ENCODE peak calls at places on chromosomes 3 and 15, in nine cellular contexts. I is neural crest cell; L is stimulated activated CD4-positive, alpha-beta T cell treated with anti-CD3 and anti-CD28 coated beads, Interleukin-1b, Interleukin-23, amount 100 ng/mL, for 24 hours; Y is AG09309; X is left lung; U is left ventricle myocardium superior; A is NCI-H345; G is DND-41; F is NCI-H187. M is an unnamed sample.

GRCh38 chr3:63429905-63430304 is 151.8 kb downstream of the SYNPR start:
- DNase-seq in I (no peak), L (no peak), Y (no peak), X (no peak), U (no peak), A (peak), G (no peak), F (no peak), M (no peak)

GRCh38 chr3:71391361-71391760 is 192.2 kb downstream of the FOXP1 start:
- DNase-seq in I (no peak), L (no peak), Y (no peak), X (no peak), U (no peak), A (no peak), G (no peak), F (no peak), M (no peak)

GRCh38 chr15:84079885-84080777 is 155.4 kb upstream of the GOLGA6L4 start:
- DNase-seq in I (peak), L (peak), Y (no peak), X (peak), U (peak), A (peak), G (peak), F (no peak), M (no peak)

GRCh38 chr3:66200786-66201185 is 20.0 kb upstream of the SLC25A26 start:
- DNase-seq in I (no peak), L (no peak), Y (no peak), X (no peak), U (no peak), A (no peak), G (no peak), F (no peak), M (no peak)

GRCh38 chr3:8518138-8518537 is 16.5 kb downstream of the LMCD1 start:
- DNase-seq in I (no peak), L (no peak), Y (no peak), X (no peak), U (no peak), A (no peak), G (no peak), F (no peak), M (no peak)

GRCh38 chr15:96356494-96357455 is 26.3 kb downstream of the NR2F2 start:
- DNase-seq in I (peak), L (no peak), Y (no peak), X (peak), U (peak), A (peak), G (no peak), F (peak), M (peak)

GRCh38 chr3:147846854-147847453 is 437.8 kb downstream of the ZIC1 start:
- DNase-seq in I (no peak), L (no peak), Y (no peak), X (no peak), U (no peak), A (no peak), G (no peak), F (no peak), M (no peak)

GRCh38 chr3:66097647-66098046 is 58.9 kb upstream of the MAGI1 start:
- DNase-seq in I (no peak), L (no peak), Y (no peak), X (no peak), U (no peak), A (no peak), G (no peak), F (no peak), M (no peak)

GRCh38 chr3:141782386-141782932 is 19.3 kb downstream of the GRK7 start:
- DNase-seq in I (no peak), L (no peak), Y (no peak), X (no peak), U (no peak), A (no peak), G (no peak), F (no peak), M (peak)

GRCh38 chr3:60953406-60953805 is 297.8 kb downstream of the FHIT start:
- DNase-seq in I (no peak), L (no peak), Y (peak), X (no peak), U (no peak), A (no peak), G (no peak), F (no peak), M (no peak)

GRCh38 chr3:53230789-53231188 is 25.0 kb downstream of the TKT start:
- DNase-seq in I (no peak), L (no peak), Y (no peak), X (peak), U (peak), A (no peak), G (no peak), F (no peak), M (no peak)

GRCh38 chr15:70099966-70100494 is 2.3 kb upstream of the TLE3 start:
- DNase-seq in I (no peak), L (no peak), Y (no peak), X (no peak), U (no peak), A (no peak), G (peak), F (no peak), M (no peak)

GRCh38 chr3:31028766-31029165 is 134.3 kb upstream of the GADL1 start:
- DNase-seq in I (no peak), L (no peak), Y (no peak), X (no peak), U (no peak), A (no peak), G (no peak), F (no peak), M (no peak)

GRCh38 chr15:100111103-100112060 is 230.4 kb downstream of the ADAMTS17 start:
- DNase-seq in I (no peak), L (no peak), Y (peak), X (no peak), U (peak), A (no peak), G (peak), F (no peak), M (peak)

GRCh38 chr15:34213690-34214089 is 3.8 kb upstream of the KATNBL1 start:
- DNase-seq in I (no peak), L (no peak), Y (no peak), X (no peak), U (no peak), A (no peak), G (no peak), F (no peak), M (no peak)

GRCh38 chr15:37764733-37765191 is 169.7 kb upstream of the TMCO5A start:
- DNase-seq in I (peak), L (no peak), Y (peak), X (no peak), U (no peak), A (peak), G (peak), F (no peak), M (no peak)